ENCODE peak calls at places on chromosomes 7 and 10, in nine cellular contexts. One of them, this sample, is unnamed.

GRCh38 chr7:68449099-68449498 is 1149.2 kb upstream of the AUTS2 start:
- DNase-seq in uterus: no peak
- DNase-seq in A172: no peak
- DNase-seq in Caki2: no peak
- DNase-seq in IMR-90: no peak
- DNase-seq in GM06990: no peak
- DNase-seq in CD8-positive, alpha-beta T cell: no peak
- DNase-seq in progenitor cell of endocrine pancreas: no peak
- DNase-seq in stimulated activated CD8-positive, alpha-beta memory T cell treated with anti-CD3 and anti-CD28 coated beads, Interleukin-12 subunit alpha, Interleukin-12 subunit beta, amount 100 ng/mL, for 1 hour: no peak
- DNase-seq in this sample: no peak

GRCh38 chr10:115915429-115915828 is 357.6 kb downstream of the GFRA1 start:
- DNase-seq in uterus: no peak
- DNase-seq in A172: no peak
- DNase-seq in Caki2: no peak
- DNase-seq in IMR-90: no peak
- DNase-seq in GM06990: no peak
- DNase-seq in CD8-positive, alpha-beta T cell: no peak
- DNase-seq in progenitor cell of endocrine pancreas: no peak
- DNase-seq in stimulated activated CD8-positive, alpha-beta memory T cell treated with anti-CD3 and anti-CD28 coated beads, Interleukin-12 subunit alpha, Interleukin-12 subunit beta, amount 100 ng/mL, for 1 hour: no peak
- DNase-seq in this sample: no peak

GRCh38 chr7:104862719-104863118 is 151.3 kb upstream of the KMT2E start:
- DNase-seq in uterus: no peak
- DNase-seq in A172: peak; percentile 16
- DNase-seq in Caki2: no peak
- DNase-seq in IMR-90: no peak
- DNase-seq in GM06990: no peak
- DNase-seq in CD8-positive, alpha-beta T cell: no peak
- DNase-seq in progenitor cell of endocrine pancreas: no peak
- DNase-seq in stimulated activated CD8-positive, alpha-beta memory T cell treated with anti-CD3 and anti-CD28 coated beads, Interleukin-12 subunit alpha, Interleukin-12 subunit beta, amount 100 ng/mL, for 1 hour: no peak
- DNase-seq in this sample: no peak

GRCh38 chr7:70919491-70920073 is 212.4 kb upstream of the GALNT17 start:
- DNase-seq in uterus: no peak
- DNase-seq in A172: no peak
- DNase-seq in Caki2: no peak
- DNase-seq in IMR-90: no peak
- DNase-seq in GM06990: no peak
- DNase-seq in CD8-positive, alpha-beta T cell: no peak
- DNase-seq in progenitor cell of endocrine pancreas: no peak
- DNase-seq in stimulated activated CD8-positive, alpha-beta memory T cell treated with anti-CD3 and anti-CD28 coated beads, Interleukin-12 subunit alpha, Interleukin-12 subunit beta, amount 100 ng/mL, for 1 hour: no peak
- DNase-seq in this sample: no peak

GRCh38 chr10:34817054-34817453 is 2.0 kb upstream of the PARD3 start:
- DNase-seq in uterus: no peak
- DNase-seq in A172: no peak
- DNase-seq in Caki2: no peak
- DNase-seq in IMR-90: no peak
- DNase-seq in GM06990: no peak
- DNase-seq in CD8-positive, alpha-beta T cell: no peak
- DNase-seq in progenitor cell of endocrine pancreas: no peak
- DNase-seq in stimulated activated CD8-positive, alpha-beta memory T cell treated with anti-CD3 and anti-CD28 coated beads, Interleukin-12 subunit alpha, Interleukin-12 subunit beta, amount 100 ng/mL, for 1 hour: no peak
- DNase-seq in this sample: no peak

GRCh38 chr10:29763396-29763795 is 128.6 kb upstream of the SVIL start:
- DNase-seq in uterus: no peak
- DNase-seq in A172: no peak
- DNase-seq in Caki2: no peak
- DNase-seq in IMR-90: no peak
- DNase-seq in GM06990: no peak
- DNase-seq in CD8-positive, alpha-beta T cell: no peak
- DNase-seq in progenitor cell of endocrine pancreas: no peak
- DNase-seq in stimulated activated CD8-positive, alpha-beta memory T cell treated with anti-CD3 and anti-CD28 coated beads, Interleukin-12 subunit alpha, Interleukin-12 subunit beta, amount 100 ng/mL, for 1 hour: no peak
- DNase-seq in this sample: no peak

GRCh38 chr7:101626069-101626671 is 2.9 kb downstream of the MYL10 start:
- DNase-seq in uterus: no peak
- DNase-seq in A172: no peak
- DNase-seq in Caki2: no peak
- DNase-seq in IMR-90: no peak
- DNase-seq in GM06990: no peak
- DNase-seq in CD8-positive, alpha-beta T cell: no peak
- DNase-seq in progenitor cell of endocrine pancreas: no peak
- DNase-seq in stimulated activated CD8-positive, alpha-beta memory T cell treated with anti-CD3 and anti-CD28 coated beads, Interleukin-12 subunit alpha, Interleukin-12 subunit beta, amount 100 ng/mL, for 1 hour: no peak
- DNase-seq in this sample: no peak

GRCh38 chr10:69241575-69241974 is 21.4 kb downstream of the HKDC1 start:
- DNase-seq in uterus: no peak
- DNase-seq in A172: peak; percentile 84
- DNase-seq in Caki2: no peak
- DNase-seq in IMR-90: no peak
- DNase-seq in GM06990: no peak
- DNase-seq in CD8-positive, alpha-beta T cell: no peak
- DNase-seq in progenitor cell of endocrine pancreas: no peak
- DNase-seq in stimulated activated CD8-positive, alpha-beta memory T cell treated with anti-CD3 and anti-CD28 coated beads, Interleukin-12 subunit alpha, Interleukin-12 subunit beta, amount 100 ng/mL, for 1 hour: no peak
- DNase-seq in this sample: no peak

GRCh38 chr7:46707973-46708372 is 786.9 kb upstream of the IGFBP3 start:
- DNase-seq in uterus: no peak
- DNase-seq in A172: peak; percentile 46
- DNase-seq in Caki2: peak; percentile 54
- DNase-seq in IMR-90: no peak
- DNase-seq in GM06990: no peak
- DNase-seq in CD8-positive, alpha-beta T cell: no peak
- DNase-seq in progenitor cell of endocrine pancreas: no peak
- DNase-seq in stimulated activated CD8-positive, alpha-beta memory T cell treated with anti-CD3 and anti-CD28 coated beads, Interleukin-12 subunit alpha, Interleukin-12 subunit beta, amount 100 ng/mL, for 1 hour: no peak
- DNase-seq in this sample: no peak

GRCh38 chr7:84981038-84981601 is 205.7 kb downstream of the SEMA3D start:
- DNase-seq in uterus: no peak
- DNase-seq in A172: no peak
- DNase-seq in Caki2: no peak
- DNase-seq in IMR-90: no peak
- DNase-seq in GM06990: no peak
- DNase-seq in CD8-positive, alpha-beta T cell: no peak
- DNase-seq in progenitor cell of endocrine pancreas: no peak
- DNase-seq in stimulated activated CD8-positive, alpha-beta memory T cell treated with anti-CD3 and anti-CD28 coated beads, Interleukin-12 subunit alpha, Interleukin-12 subunit beta, amount 100 ng/mL, for 1 hour: no peak
- DNase-seq in this sample: no peak

GRCh38 chr10:129800796-129801340 is 163.2 kb downstream of the EBF3 start:
- DNase-seq in uterus: no peak
- DNase-seq in A172: no peak
- DNase-seq in Caki2: no peak
- DNase-seq in IMR-90: no peak
- DNase-seq in GM06990: no peak
- DNase-seq in CD8-positive, alpha-beta T cell: no peak
- DNase-seq in progenitor cell of endocrine pancreas: no peak
- DNase-seq in stimulated activated CD8-positive, alpha-beta memory T cell treated with anti-CD3 and anti-CD28 coated beads, Interleukin-12 subunit alpha, Interleukin-12 subunit beta, amount 100 ng/mL, for 1 hour: no peak
- DNase-seq in this sample: no peak

GRCh38 chr7:46321556-46322205 is 400.6 kb upstream of the IGFBP3 start:
- DNase-seq in uterus: no peak
- DNase-seq in A172: peak; percentile 63
- DNase-seq in Caki2: no peak
- DNase-seq in IMR-90: peak; percentile 68
- DNase-seq in GM06990: no peak
- DNase-seq in CD8-positive, alpha-beta T cell: no peak
- DNase-seq in progenitor cell of endocrine pancreas: no peak
- DNase-seq in stimulated activated CD8-positive, alpha-beta memory T cell treated with anti-CD3 and anti-CD28 coated beads, Interleukin-12 subunit alpha, Interleukin-12 subunit beta, amount 100 ng/mL, for 1 hour: no peak
- DNase-seq in this sample: peak; percentile 10